ENCODE peak calls at places on chromosome 12, in nine cellular contexts. One of them, this sample, is unnamed.

GRCh38 chr12:56932867-56933266 is 1.3 kb downstream of the SDR9C7 start:
- DNase-seq in colonic mucosa: no peak
- DNase-seq in GM10248: no peak
- DNase-seq in posterior vena cava: no peak
- DNase-seq in cardiac septum: peak; percentile 67
- DNase-seq in astrocyte of the cerebellum: no peak
- DNase-seq in ecto neural progenitor cell: peak; percentile 44
- DNase-seq in NCI-H1436 treated with DMSO at 0.1 percent for 48 hours: no peak
- DNase-seq in CD8-positive, alpha-beta T cell: no peak
- DNase-seq in this sample: no peak

GRCh38 chr12:114671321-114671663 is 12.7 kb downstream of the TBX3 start:
- DNase-seq in cardiac septum: no peak
- DNase-seq in astrocyte of the cerebellum: no peak
- DNase-seq in GM10248: no peak
- DNase-seq in NCI-H1436 treated with DMSO at 0.1 percent for 48 hours: no peak
- DNase-seq in posterior vena cava: no peak
- DNase-seq in CD8-positive, alpha-beta T cell: no peak
- DNase-seq in ecto neural progenitor cell: no peak
- DNase-seq in colonic mucosa: no peak
- DNase-seq in this sample: no peak

GRCh38 chr12:110501378-110501721 is 561 bp downstream of the VPS29 start:
- DNase-seq in NCI-H1436 treated with DMSO at 0.1 percent for 48 hours: no peak
- DNase-seq in colonic mucosa: peak; percentile 64
- DNase-seq in posterior vena cava: no peak
- DNase-seq in ecto neural progenitor cell: no peak
- DNase-seq in astrocyte of the cerebellum: peak; percentile 23
- DNase-seq in GM10248: peak; percentile 38
- DNase-seq in cardiac septum: no peak
- DNase-seq in CD8-positive, alpha-beta T cell: no peak
- DNase-seq in this sample: peak; percentile 16

GRCh38 chr12:2291182-2291832 is 238.5 kb downstream of the CACNA1C start:
- DNase-seq in colonic mucosa: peak; percentile 38
- DNase-seq in ecto neural progenitor cell: no peak
- DNase-seq in GM10248: peak; percentile 77
- DNase-seq in cardiac septum: no peak
- DNase-seq in CD8-positive, alpha-beta T cell: no peak
- DNase-seq in astrocyte of the cerebellum: no peak
- DNase-seq in NCI-H1436 treated with DMSO at 0.1 percent for 48 hours: no peak
- DNase-seq in posterior vena cava: peak; percentile 69
- DNase-seq in this sample: no peak

GRCh38 chr12:56806303-56806702 is 43.2 kb downstream of the HSD17B6 start:
- DNase-seq in ecto neural progenitor cell: no peak
- DNase-seq in cardiac septum: no peak
- DNase-seq in NCI-H1436 treated with DMSO at 0.1 percent for 48 hours: no peak
- DNase-seq in astrocyte of the cerebellum: no peak
- DNase-seq in CD8-positive, alpha-beta T cell: no peak
- DNase-seq in colonic mucosa: no peak
- DNase-seq in posterior vena cava: no peak
- DNase-seq in GM10248: no peak
- DNase-seq in this sample: no peak

GRCh38 chr12:100267603-100268281 is 765 bp downstream of the SCYL2 start:
- DNase-seq in GM10248: no peak
- DNase-seq in colonic mucosa: peak; percentile 47
- DNase-seq in NCI-H1436 treated with DMSO at 0.1 percent for 48 hours: no peak
- DNase-seq in ecto neural progenitor cell: no peak
- DNase-seq in cardiac septum: no peak
- DNase-seq in posterior vena cava: no peak
- DNase-seq in astrocyte of the cerebellum: no peak
- DNase-seq in CD8-positive, alpha-beta T cell: no peak
- DNase-seq in this sample: no peak

GRCh38 chr12:67981236-67982164 is 7.7 kb upstream of the IFNG-AS1 start:
- DNase-seq in CD8-positive, alpha-beta T cell: no peak
- DNase-seq in ecto neural progenitor cell: no peak
- DNase-seq in cardiac septum: no peak
- DNase-seq in posterior vena cava: no peak
- DNase-seq in NCI-H1436 treated with DMSO at 0.1 percent for 48 hours: no peak
- DNase-seq in GM10248: no peak
- DNase-seq in colonic mucosa: no peak
- DNase-seq in astrocyte of the cerebellum: peak; percentile 57
- DNase-seq in this sample: peak; percentile 30

GRCh38 chr12:11705010-11705409 is 55.5 kb downstream of the ETV6 start:
- DNase-seq in cardiac septum: no peak
- DNase-seq in astrocyte of the cerebellum: peak; percentile 85
- DNase-seq in ecto neural progenitor cell: no peak
- DNase-seq in posterior vena cava: no peak
- DNase-seq in GM10248: no peak
- DNase-seq in CD8-positive, alpha-beta T cell: no peak
- DNase-seq in NCI-H1436 treated with DMSO at 0.1 percent for 48 hours: no peak
- DNase-seq in colonic mucosa: no peak
- DNase-seq in this sample: peak; percentile 57

GRCh38 chr12:122590990-122591389 is 63.9 kb downstream of the KNTC1 start:
- DNase-seq in ecto neural progenitor cell: no peak
- DNase-seq in posterior vena cava: no peak
- DNase-seq in cardiac septum: no peak
- DNase-seq in astrocyte of the cerebellum: no peak
- DNase-seq in NCI-H1436 treated with DMSO at 0.1 percent for 48 hours: no peak
- DNase-seq in colonic mucosa: no peak
- DNase-seq in GM10248: no peak
- DNase-seq in CD8-positive, alpha-beta T cell: no peak
- DNase-seq in this sample: no peak

GRCh38 chr12:57766464-57767311 is at the start of gene CYP27B1:
- DNase-seq in posterior vena cava: no peak
- DNase-seq in GM10248: no peak
- DNase-seq in astrocyte of the cerebellum: no peak
- DNase-seq in ecto neural progenitor cell: peak; percentile 79
- DNase-seq in NCI-H1436 treated with DMSO at 0.1 percent for 48 hours: no peak
- DNase-seq in colonic mucosa: no peak
- DNase-seq in CD8-positive, alpha-beta T cell: no peak
- DNase-seq in cardiac septum: no peak
- DNase-seq in this sample: no peak

GRCh38 chr12:124387510-124387855 is 92.6 kb downstream of the RFLNA start:
- DNase-seq in cardiac septum: peak; percentile 83
- DNase-seq in colonic mucosa: no peak
- DNase-seq in GM10248: no peak
- DNase-seq in NCI-H1436 treated with DMSO at 0.1 percent for 48 hours: no peak
- DNase-seq in CD8-positive, alpha-beta T cell: no peak
- DNase-seq in posterior vena cava: no peak
- DNase-seq in astrocyte of the cerebellum: no peak
- DNase-seq in ecto neural progenitor cell: no peak
- DNase-seq in this sample: no peak

GRCh38 chr12:66397574-66397973 is 95.3 kb downstream of the HELB start:
- DNase-seq in CD8-positive, alpha-beta T cell: no peak
- DNase-seq in astrocyte of the cerebellum: no peak
- DNase-seq in posterior vena cava: no peak
- DNase-seq in cardiac septum: no peak
- DNase-seq in colonic mucosa: no peak
- DNase-seq in ecto neural progenitor cell: no peak
- DNase-seq in NCI-H1436 treated with DMSO at 0.1 percent for 48 hours: no peak
- DNase-seq in GM10248: no peak
- DNase-seq in this sample: no peak

GRCh38 chr12:117228239-117228638 is 38.0 kb upstream of the FBXO21 start:
- DNase-seq in cardiac septum: no peak
- DNase-seq in colonic mucosa: no peak
- DNase-seq in posterior vena cava: no peak
- DNase-seq in ecto neural progenitor cell: no peak
- DNase-seq in GM10248: no peak
- DNase-seq in CD8-positive, alpha-beta T cell: no peak
- DNase-seq in astrocyte of the cerebellum: no peak
- DNase-seq in NCI-H1436 treated with DMSO at 0.1 percent for 48 hours: no peak
- DNase-seq in this sample: no peak

GRCh38 chr12:54426690-54427089 is 7.6 kb upstream of the ITGA5 start:
- DNase-seq in cardiac septum: no peak
- DNase-seq in colonic mucosa: no peak
- DNase-seq in GM10248: no peak
- DNase-seq in CD8-positive, alpha-beta T cell: no peak
- DNase-seq in NCI-H1436 treated with DMSO at 0.1 percent for 48 hours: no peak
- DNase-seq in posterior vena cava: no peak
- DNase-seq in astrocyte of the cerebellum: no peak
- DNase-seq in ecto neural progenitor cell: no peak
- DNase-seq in this sample: no peak

GRCh38 chr12:130633771-130634170 is 82.3 kb downstream of the RIMBP2 start:
- DNase-seq in ecto neural progenitor cell: peak; percentile 81
- DNase-seq in GM10248: no peak
- DNase-seq in colonic mucosa: peak; percentile 27
- DNase-seq in NCI-H1436 treated with DMSO at 0.1 percent for 48 hours: peak; percentile 86
- DNase-seq in cardiac septum: no peak
- DNase-seq in astrocyte of the cerebellum: no peak
- DNase-seq in posterior vena cava: peak; percentile 72
- DNase-seq in CD8-positive, alpha-beta T cell: no peak
- DNase-seq in this sample: no peak

GRCh38 chr12:121444842-121445202 is 44.9 kb downstream of the RNF34 start:
- DNase-seq in colonic mucosa: no peak
- DNase-seq in cardiac septum: no peak
- DNase-seq in posterior vena cava: no peak
- DNase-seq in CD8-positive, alpha-beta T cell: no peak
- DNase-seq in ecto neural progenitor cell: no peak
- DNase-seq in NCI-H1436 treated with DMSO at 0.1 percent for 48 hours: no peak
- DNase-seq in astrocyte of the cerebellum: no peak
- DNase-seq in GM10248: no peak
- DNase-seq in this sample: no peak

GRCh38 chr12:116423053-116423452 is 136.1 kb upstream of the MAP1LC3B2 start:
- DNase-seq in astrocyte of the cerebellum: no peak
- DNase-seq in cardiac septum: no peak
- DNase-seq in ecto neural progenitor cell: no peak
- DNase-seq in NCI-H1436 treated with DMSO at 0.1 percent for 48 hours: no peak
- DNase-seq in colonic mucosa: no peak
- DNase-seq in CD8-positive, alpha-beta T cell: no peak
- DNase-seq in posterior vena cava: no peak
- DNase-seq in GM10248: no peak
- DNase-seq in this sample: peak; percentile 58

GRCh38 chr12:10331642-10332239 is 24.1 kb downstream of the KLRD1 start:
- DNase-seq in ecto neural progenitor cell: no peak
- DNase-seq in posterior vena cava: no peak
- DNase-seq in CD8-positive, alpha-beta T cell: no peak
- DNase-seq in NCI-H1436 treated with DMSO at 0.1 percent for 48 hours: no peak
- DNase-seq in colonic mucosa: no peak
- DNase-seq in astrocyte of the cerebellum: peak; percentile 50
- DNase-seq in GM10248: peak; percentile 43
- DNase-seq in cardiac septum: no peak
- DNase-seq in this sample: peak; percentile 44

GRCh38 chr12:14111230-14111865 is 129.9 kb upstream of the GRIN2B start:
- DNase-seq in posterior vena cava: no peak
- DNase-seq in ecto neural progenitor cell: no peak
- DNase-seq in colonic mucosa: no peak
- DNase-seq in GM10248: peak; percentile 64
- DNase-seq in CD8-positive, alpha-beta T cell: no peak
- DNase-seq in astrocyte of the cerebellum: no peak
- DNase-seq in cardiac septum: no peak
- DNase-seq in NCI-H1436 treated with DMSO at 0.1 percent for 48 hours: no peak
- DNase-seq in this sample: no peak

GRCh38 chr12:97602315-97602714 is 139.7 kb downstream of the RMST start:
- DNase-seq in ecto neural progenitor cell: no peak
- DNase-seq in CD8-positive, alpha-beta T cell: no peak
- DNase-seq in posterior vena cava: no peak
- DNase-seq in cardiac septum: no peak
- DNase-seq in colonic mucosa: no peak
- DNase-seq in GM10248: no peak
- DNase-seq in astrocyte of the cerebellum: no peak
- DNase-seq in NCI-H1436 treated with DMSO at 0.1 percent for 48 hours: no peak
- DNase-seq in this sample: no peak

GRCh38 chr12:118544569-118544968 is 168.2 kb downstream of the SUDS3 start:
- DNase-seq in colonic mucosa: no peak
- DNase-seq in GM10248: no peak
- DNase-seq in astrocyte of the cerebellum: no peak
- DNase-seq in ecto neural progenitor cell: peak; percentile 8
- DNase-seq in NCI-H1436 treated with DMSO at 0.1 percent for 48 hours: no peak
- DNase-seq in cardiac septum: no peak
- DNase-seq in posterior vena cava: no peak
- DNase-seq in CD8-positive, alpha-beta T cell: no peak
- DNase-seq in this sample: no peak

GRCh38 chr12:124487065-124487833 is 80.2 kb downstream of the NCOR2 start:
- DNase-seq in ecto neural progenitor cell: no peak
- DNase-seq in astrocyte of the cerebellum: no peak
- DNase-seq in colonic mucosa: no peak
- DNase-seq in NCI-H1436 treated with DMSO at 0.1 percent for 48 hours: no peak
- DNase-seq in cardiac septum: no peak
- DNase-seq in GM10248: no peak
- DNase-seq in CD8-positive, alpha-beta T cell: no peak
- DNase-seq in posterior vena cava: no peak
- DNase-seq in this sample: no peak